ENCODE peak calls at places on chromosomes 7 and 10, in five cellular contexts. V is GM12878, L is HCT116, E is heart left ventricle, D is IMR-90. Z is an unnamed sample.
A peak's percentile ranks its signal among the peaks of the same experiment; 100 is the strongest.

GRCh38 chr10:71078454-71079145 is 133.8 kb upstream of the UNC5B start:
- DNase-seq in V (no peak), L (no peak), E (no peak), D (no peak), Z (peak; percentile 6)

GRCh38 chr7:131302453-131302852 is 25.2 kb upstream of the MKLN1 start:
- DNase-seq in V (no peak), L (no peak), E (no peak), D (no peak), Z (no peak)

GRCh38 chr7:27117687-27118491 is 12.7 kb downstream of the HOXA4 start:
- DNase-seq in V (no peak), L (no peak), E (no peak), D (peak; percentile 97), Z (peak; percentile 49)

GRCh38 chr10:22765660-22766547 is 51.5 kb upstream of the PIP4K2A start:
- DNase-seq in V (peak; percentile 80), L (no peak), E (no peak), D (no peak), Z (no peak)

GRCh38 chr7:32094516-32094915 is 24.3 kb upstream of the PDE1C start:
- DNase-seq in V (no peak), L (no peak), E (no peak), D (no peak), Z (no peak)

GRCh38 chr7:76293407-76293901 is 9.0 kb upstream of the HSPB1 start:
- DNase-seq in V (no peak), L (no peak), E (no peak), D (no peak), Z (no peak)

GRCh38 chr7:24821045-24821853 is 64.0 kb upstream of the GSDME start:
- DNase-seq in V (peak; percentile 88), L (peak; percentile 95), E (peak; percentile 18), D (peak; percentile 96), Z (peak; percentile 82)

GRCh38 chr10:4825868-4826787 is at the start of gene AKR1E2:
- DNase-seq in V (no peak), L (peak; percentile 83), E (peak; percentile 93), D (peak; percentile 79), Z (peak; percentile 84)

GRCh38 chr7:14761506-14762296 is 140.8 kb downstream of the DGKB start:
- DNase-seq in V (no peak), L (no peak), E (peak; percentile 78), D (peak; percentile 79), Z (no peak)

GRCh38 chr10:107631876-107632275 is 467.4 kb upstream of the SORCS1 start:
- DNase-seq in V (no peak), L (no peak), E (no peak), D (no peak), Z (no peak)

GRCh38 chr10:133219782-133220181 is 10.2 kb upstream of the UTF1 start:
- DNase-seq in V (no peak), L (no peak), E (no peak), D (no peak), Z (no peak)

GRCh38 chr10:14084875-14085274 is 245.8 kb downstream of the FRMD4A start:
- DNase-seq in V (no peak), L (no peak), E (no peak), D (peak; percentile 52), Z (no peak)

GRCh38 chr10:111079781-111080180 is 3.0 kb downstream of the ADRA2A start:
- DNase-seq in V (no peak), L (no peak), E (no peak), D (no peak), Z (no peak)

GRCh38 chr7:94466516-94466915 is 43.1 kb upstream of the CASD1 start:
- DNase-seq in V (no peak), L (no peak), E (no peak), D (no peak), Z (no peak)

GRCh38 chr7:92206672-92207071 is 27.7 kb upstream of the LRRD1 start:
- DNase-seq in V (no peak), L (no peak), E (no peak), D (no peak), Z (no peak)

GRCh38 chr10:119494224-119495060 is 48.1 kb downstream of the RGS10 start:
- DNase-seq in V (no peak), L (no peak), E (no peak), D (peak; percentile 76), Z (no peak)

GRCh38 chr7:119737390-119737789 is 535.6 kb upstream of the KCND2 start:
- DNase-seq in V (no peak), L (no peak), E (no peak), D (no peak), Z (no peak)

GRCh38 chr7:101179117-101179779 is 845 bp downstream of the NAT16 start:
- DNase-seq in V (no peak), L (no peak), E (no peak), D (no peak), Z (no peak)

GRCh38 chr10:77138541-77138940 is 499.1 kb downstream of the KCNMA1 start:
- DNase-seq in V (no peak), L (no peak), E (no peak), D (no peak), Z (no peak)

GRCh38 chr7:127393370-127394058 is 1.0 kb upstream of the ZNF800 start:
- DNase-seq in V (no peak), L (no peak), E (peak; percentile 28), D (no peak), Z (no peak)

GRCh38 chr10:89478085-89478738 is 57.2 kb downstream of the SLC16A12 start:
- DNase-seq in V (no peak), L (no peak), E (no peak), D (no peak), Z (no peak)

GRCh38 chr10:4725917-4726606 is 99.9 kb upstream of the AKR1E2 start:
- DNase-seq in V (no peak), L (peak; percentile 83), E (no peak), D (peak; percentile 89), Z (no peak)

GRCh38 chr10:23918839-23919238 is 290.1 kb upstream of the KIAA1217 start:
- DNase-seq in V (no peak), L (no peak), E (no peak), D (no peak), Z (no peak)

GRCh38 chr10:102815790-102816549 is 21.2 kb downstream of the CYP17A1 start:
- DNase-seq in V (no peak), L (no peak), E (peak; percentile 73), D (peak; percentile 96), Z (no peak)

GRCh38 chr7:151426486-151426905 is 13.4 kb downstream of the CRYGN start:
- DNase-seq in V (no peak), L (peak; percentile 60), E (peak; percentile 62), D (peak; percentile 93), Z (peak; percentile 52)

GRCh38 chr10:104067525-104067924 is 18.2 kb downstream of the COL17A1 start:
- DNase-seq in V (no peak), L (no peak), E (no peak), D (no peak), Z (no peak)

GRCh38 chr10:71765907-71766716 is 7.2 kb downstream of the VSIR start:
- DNase-seq in V (no peak), L (no peak), E (peak; percentile 48), D (no peak), Z (no peak)

GRCh38 chr10:86377797-86378146 is 11.2 kb upstream of the GRID1 start:
- DNase-seq in V (no peak), L (no peak), E (no peak), D (no peak), Z (peak; percentile 15)

GRCh38 chr7:8190121-8190895 is 71.7 kb downstream of the ICA1 start:
- DNase-seq in V (peak; percentile 77), L (peak; percentile 26), E (peak; percentile 36), D (peak; percentile 54), Z (peak; percentile 62)

GRCh38 chr7:97298561-97298960 is 181.1 kb downstream of the SDHAF3 start:
- DNase-seq in V (no peak), L (no peak), E (no peak), D (no peak), Z (no peak)

GRCh38 chr7:129163875-129164544 is 19.5 kb downstream of the TSPAN33 start:
- DNase-seq in V (no peak), L (peak; percentile 36), E (no peak), D (peak; percentile 76), Z (no peak)

GRCh38 chr7:79734158-79734557 is 280.7 kb upstream of the MAGI2 start:
- DNase-seq in V (no peak), L (no peak), E (no peak), D (no peak), Z (no peak)

GRCh38 chr10:99941942-99942835 is 67.6 kb downstream of the DNMBP start:
- DNase-seq in V (no peak), L (no peak), E (no peak), D (peak; percentile 78), Z (no peak)

GRCh38 chr7:136333636-136334035 is 356.5 kb upstream of the MTPN start:
- DNase-seq in V (no peak), L (no peak), E (no peak), D (no peak), Z (no peak)

GRCh38 chr10:11205026-11205772 is 187.5 kb downstream of the CELF2 start:
- DNase-seq in V (no peak), L (no peak), E (no peak), D (peak; percentile 11), Z (no peak)

DNA sequence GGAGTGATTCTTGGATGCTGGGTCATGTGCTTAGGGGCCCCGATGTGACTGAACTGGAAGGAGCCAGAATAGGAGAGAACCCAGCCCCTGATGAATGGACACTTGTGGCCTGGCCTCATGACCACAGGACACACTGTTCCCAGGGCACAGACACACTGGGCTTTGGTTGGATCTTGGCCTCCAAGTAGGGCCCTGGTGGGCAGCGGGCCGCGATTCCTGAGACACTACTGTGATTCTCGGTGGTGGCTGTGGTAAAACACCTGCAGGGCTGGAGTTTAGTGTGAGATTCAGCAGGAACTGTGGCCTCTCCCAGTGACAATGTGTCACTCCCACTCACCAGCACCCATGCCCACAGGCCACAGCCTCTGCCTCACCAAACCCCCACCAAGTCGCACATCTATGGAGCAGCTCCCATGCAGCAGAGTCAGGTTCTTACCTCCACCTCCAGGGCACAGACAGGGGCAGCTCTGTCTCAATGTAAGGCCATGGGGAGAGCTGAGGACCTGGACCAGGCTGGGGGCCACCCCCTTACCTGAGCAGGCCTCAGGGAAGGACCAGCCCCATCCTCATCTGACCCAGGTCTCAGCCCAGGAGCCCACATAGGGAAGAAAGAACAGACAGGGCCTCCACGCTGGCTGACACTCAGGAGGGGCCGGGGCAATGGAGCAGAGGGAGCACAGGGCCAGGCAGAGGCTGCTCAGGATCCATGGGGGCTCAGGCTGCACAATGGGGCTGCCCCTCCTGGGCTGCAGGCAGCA is 33.2 kb upstream of the ZNF716 start:
- DNase-seq in V (no peak), L (no peak), E (no peak), D (no peak), Z (no peak)
- H3K9me3 ChIP-seq in V (no peaks in the 10 kb centered on the region), L (no peaks in the 10 kb centered on the region), E (no peaks in the 10 kb centered on the region), D (peaks cover 46% of the 10 kb centered on the region), Z (no peaks in the 10 kb centered on the region)

GRCh38 chr7:685540-685939 is 41.0 kb upstream of the DNAAF5 start:
- DNase-seq in V (no peak), L (no peak), E (no peak), D (no peak), Z (no peak)
- H3K9me3 ChIP-seq in V (peaks cover 7% of the 10 kb centered on the region), L (peaks cover 10% of the 10 kb centered on the region), E (no peaks in the 10 kb centered on the region), D (peaks cover 24% of the 10 kb centered on the region), Z (no peaks in the 10 kb centered on the region)

DNA sequence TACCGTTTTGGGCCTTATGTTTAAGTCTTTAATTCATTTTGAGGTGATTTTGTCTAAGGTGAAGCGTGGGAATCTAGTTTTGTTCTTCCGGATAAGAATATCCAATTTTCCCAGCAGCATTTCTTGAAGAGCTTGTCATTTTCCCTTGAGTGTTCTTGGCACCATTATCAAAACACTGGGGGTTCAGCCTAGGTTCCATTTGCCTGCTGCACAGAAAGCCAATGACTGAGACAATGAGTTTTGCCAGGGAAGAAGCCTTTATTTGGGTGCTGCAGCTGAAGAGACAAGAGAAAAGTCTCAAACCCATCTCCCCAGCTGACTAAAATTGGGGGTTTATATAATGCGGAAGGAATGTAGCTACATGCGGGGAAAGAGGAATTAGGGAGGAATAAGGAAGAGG is 287.2 kb upstream of the FZD1 start:
- DNase-seq in V (no peak), L (no peak), E (no peak), D (no peak), Z (no peak)
- H3K9me3 ChIP-seq in V (peaks cover 15% of the 10 kb centered on the region), L (peaks cover 6% of the 10 kb centered on the region), E (no peaks in the 10 kb centered on the region), D (no peaks in the 10 kb centered on the region), Z (no peaks in the 10 kb centered on the region)

GRCh38 chr7:158072889-158073730 is 514.5 kb downstream of the PTPRN2 start:
- DNase-seq in V (no peak), L (no peak), E (no peak), D (no peak), Z (no peak)
- H3K9me3 ChIP-seq in V (no peaks in the 10 kb centered on the region), L (no peaks in the 10 kb centered on the region), E (no peaks in the 10 kb centered on the region), D (peaks cover 75% of the 10 kb centered on the region), Z (no peaks in the 10 kb centered on the region)

Z was measured in colonic mucosa.